ENCODE peak calls at places on chromosomes 5 and 9, in five cellular contexts. F is Caki2; R is fibroblast of mammary gland; A is stimulated activated CD8-positive, alpha-beta memory T cell treated with anti-CD3 and anti-CD28 coated beads, Interleukin-12 subunit alpha, Interleukin-12 subunit beta, amount 100 ng/mL, for 4 hours; B is lung microvascular endothelial cell. C is an unnamed sample.

GRCh38 chr5:666816-667498 is 26.2 kb downstream of the TPPP start:
- DNase-seq in B (no peak), A (no peak), F (no peak), R (no peak), C (no peak)

GRCh38 chr5:5351288-5352089 is 71.0 kb upstream of the ICE1 start:
- DNase-seq in A (no peak), F (peak), R (peak), B (no peak), C (no peak)

GRCh38 chr9:27528886-27529315 is 713 bp downstream of the MOB3B start:
- DNase-seq in B (peak), A (peak), R (no peak), F (no peak), C (peak)

GRCh38 chr9:14923701-14924100 is 13.5 kb upstream of the FREM1 start:
- DNase-seq in R (no peak), F (no peak), B (no peak), A (no peak), C (no peak)

GRCh38 chr9:32928145-32928763 is 73.2 kb downstream of the APTX start:
- DNase-seq in A (no peak), R (peak), B (peak), F (no peak), C (peak)

GRCh38 chr5:156951354-156951753 is 11.7 kb downstream of the TIMD4 start:
- DNase-seq in F (no peak), R (no peak), A (no peak), B (no peak), C (no peak)

GRCh38 chr5:112646139-112646941 is 91.3 kb upstream of the APC start:
- DNase-seq in A (no peak), B (no peak), F (no peak), R (no peak), C (no peak)

GRCh38 chr5:102867999-102868662 is 113.0 kb downstream of the PAM start:
- DNase-seq in F (no peak), B (peak), R (peak), A (no peak), C (no peak)

GRCh38 chr5:10977011-10977410 is 216.0 kb upstream of the DAP start:
- DNase-seq in F (no peak), R (no peak), B (no peak), A (no peak), C (no peak)

GRCh38 chr5:90709323-90710148 is 150.9 kb downstream of the ADGRV1 start:
- DNase-seq in B (peak), R (peak), F (peak), A (no peak), C (peak)

GRCh38 chr9:114574438-114574837 is 13.1 kb upstream of the ATP6V1G1 start:
- DNase-seq in R (no peak), F (no peak), B (no peak), A (no peak), C (no peak)

GRCh38 chr5:56852228-56853000 is 37.1 kb downstream of the MAP3K1 start:
- DNase-seq in B (peak), R (peak), F (no peak), A (no peak), C (peak)

GRCh38 chr5:1118738-1119137 is 6.9 kb upstream of the SLC12A7 start:
- DNase-seq in B (no peak), A (no peak), R (no peak), F (no peak), C (no peak)

GRCh38 chr9:96884443-96884842 is 30.1 kb upstream of the ZNF782 start:
- DNase-seq in B (peak), F (peak), R (peak), A (no peak), C (peak)

GRCh38 chr5:119031047-119031886 is 39.6 kb upstream of the DMXL1 start:
- DNase-seq in A (no peak), B (no peak), F (no peak), R (no peak), C (no peak)

GRCh38 chr9:106616026-106616425 is 246.9 kb upstream of the ZNF462 start:
- DNase-seq in R (no peak), B (no peak), F (no peak), A (no peak), C (no peak)

GRCh38 chr5:109805882-109806281 is 116.2 kb downstream of the MAN2A1 start:
- DNase-seq in B (no peak), F (peak), R (no peak), A (no peak), C (no peak)

GRCh38 chr9:20315672-20316071 is 306.6 kb downstream of the MLLT3 start:
- DNase-seq in A (no peak), B (no peak), R (peak), F (no peak), C (no peak)

GRCh38 chr9:79984429-79985067 is 412.8 kb downstream of the TLE4 start:
- DNase-seq in B (no peak), R (no peak), A (no peak), F (no peak), C (no peak)

GRCh38 chr5:65760504-65761275 is 38.7 kb downstream of the NLN start:
- DNase-seq in A (peak), F (no peak), R (peak), B (peak), C (peak)

GRCh38 chr9:103397868-103398600 is 402.9 kb downstream of the CYLC2 start:
- DNase-seq in A (no peak), B (peak), R (peak), F (peak), C (peak)

GRCh38 chr5:33371660-33372059 is 69.1 kb upstream of the TARS1 start:
- DNase-seq in F (no peak), A (no peak), B (no peak), R (peak), C (no peak)

GRCh38 chr5:131270809-131271208 is 7.0 kb downstream of the CDC42SE2 start:
- DNase-seq in B (peak), A (no peak), R (no peak), F (no peak), C (no peak)

GRCh38 chr5:149733129-149733900 is 3.2 kb downstream of the PPARGC1B start:
- DNase-seq in A (no peak), B (no peak), R (no peak), F (no peak), C (no peak)

GRCh38 chr5:123299124-123299523 is 124.1 kb downstream of the CEP120 start:
- DNase-seq in A (no peak), B (no peak), F (no peak), R (no peak), C (no peak)

GRCh38 chr5:40842351-40842750 is 1.2 kb downstream of the CARD6 start:
- DNase-seq in B (peak), A (no peak), F (no peak), R (peak), C (peak)

GRCh38 chr9:120868339-120868675 is 8.7 kb downstream of the PHF19 start:
- DNase-seq in A (no peak), B (no peak), F (no peak), R (peak), C (no peak)

GRCh38 chr9:137828527-137829259 is 48.9 kb upstream of the CACNA1B start:
- DNase-seq in B (peak), R (peak), F (peak), A (no peak), C (peak)

GRCh38 chr5:135245521-135246499 is 153.2 kb downstream of the MACROH2A1 start:
- DNase-seq in B (peak), A (no peak), R (peak), F (no peak), C (peak)

GRCh38 chr9:110650991-110651411 is 17.6 kb upstream of the MUSK start:
- DNase-seq in A (no peak), R (peak), B (peak), F (peak), C (peak)

GRCh38 chr9:110443146-110443877 is 105.6 kb upstream of the TXNDC8 start:
- DNase-seq in B (no peak), R (peak), A (no peak), F (peak), C (no peak)

GRCh38 chr5:132802044-132802684 is 10.9 kb upstream of the SOWAHA start:
- DNase-seq in R (no peak), B (no peak), F (no peak), A (no peak), C (peak)